ENCODE peak calls at places on chromosomes 6 and 20, in nine cellular contexts. X is transverse colon, B is IMR-90, F is substantia nigra, J is dorsolateral prefrontal cortex, O is prostate gland, C is A673, U is caudate nucleus, S is cardiac muscle cell. Q is an unnamed sample.

GRCh38 chr6:107186047-107186446 is 70.7 kb upstream of the BEND3 start:
- DNase-seq in X (no peak), B (no peak), F (no peak), J (no peak), O (no peak), C (no peak), U (no peak), S (no peak), Q (no peak)

GRCh38 chr6:150302801-150303138 is 66.0 kb upstream of the IYD start:
- DNase-seq in X (peak; percentile 26), B (no peak), F (no peak), J (no peak), O (no peak), C (no peak), U (no peak), S (no peak), Q (no peak)

GRCh38 chr6:15987569-15987968 is 141.3 kb upstream of the MYLIP start:
- DNase-seq in X (no peak), B (peak; percentile 16), F (no peak), J (no peak), O (no peak), C (peak; percentile 78), U (peak; percentile 59), S (peak; percentile 82), Q (no peak)

GRCh38 chr20:58981564-58982364 is 708 bp downstream of the NELFCD start:
- DNase-seq in X (no peak), B (peak; percentile 6), F (no peak), J (no peak), O (no peak), C (peak; percentile 25), U (no peak), S (no peak), Q (no peak)

GRCh38 chr6:125546827-125547226 is 202.6 kb upstream of the HEY2 start:
- DNase-seq in X (no peak), B (peak; percentile 1), F (no peak), J (no peak), O (no peak), C (peak; percentile 65), U (no peak), S (no peak), Q (peak; percentile 11)

GRCh38 chr20:51221791-51222408 is 199.0 kb upstream of the KCNG1 start:
- DNase-seq in X (peak; percentile 39), B (peak; percentile 68), F (no peak), J (no peak), O (no peak), C (peak; percentile 54), U (no peak), S (no peak), Q (no peak)

GRCh38 chr6:105041880-105042279 is 85.0 kb downstream of the LIN28B start:
- DNase-seq in X (no peak), B (no peak), F (no peak), J (no peak), O (no peak), C (no peak), U (no peak), S (no peak), Q (no peak)

GRCh38 chr20:33648396-33649004 is 13.6 kb upstream of the C20orf144 start:
- DNase-seq in X (no peak), B (no peak), F (no peak), J (no peak), O (no peak), C (no peak), U (no peak), S (peak; percentile 74), Q (no peak)

GRCh38 chr20:18314786-18315406 is 26.6 kb downstream of the ZNF133 start:
- DNase-seq in X (no peak), B (peak; percentile 80), F (no peak), J (no peak), O (no peak), C (peak; percentile 23), U (no peak), S (no peak), Q (peak; percentile 52)

DNA sequence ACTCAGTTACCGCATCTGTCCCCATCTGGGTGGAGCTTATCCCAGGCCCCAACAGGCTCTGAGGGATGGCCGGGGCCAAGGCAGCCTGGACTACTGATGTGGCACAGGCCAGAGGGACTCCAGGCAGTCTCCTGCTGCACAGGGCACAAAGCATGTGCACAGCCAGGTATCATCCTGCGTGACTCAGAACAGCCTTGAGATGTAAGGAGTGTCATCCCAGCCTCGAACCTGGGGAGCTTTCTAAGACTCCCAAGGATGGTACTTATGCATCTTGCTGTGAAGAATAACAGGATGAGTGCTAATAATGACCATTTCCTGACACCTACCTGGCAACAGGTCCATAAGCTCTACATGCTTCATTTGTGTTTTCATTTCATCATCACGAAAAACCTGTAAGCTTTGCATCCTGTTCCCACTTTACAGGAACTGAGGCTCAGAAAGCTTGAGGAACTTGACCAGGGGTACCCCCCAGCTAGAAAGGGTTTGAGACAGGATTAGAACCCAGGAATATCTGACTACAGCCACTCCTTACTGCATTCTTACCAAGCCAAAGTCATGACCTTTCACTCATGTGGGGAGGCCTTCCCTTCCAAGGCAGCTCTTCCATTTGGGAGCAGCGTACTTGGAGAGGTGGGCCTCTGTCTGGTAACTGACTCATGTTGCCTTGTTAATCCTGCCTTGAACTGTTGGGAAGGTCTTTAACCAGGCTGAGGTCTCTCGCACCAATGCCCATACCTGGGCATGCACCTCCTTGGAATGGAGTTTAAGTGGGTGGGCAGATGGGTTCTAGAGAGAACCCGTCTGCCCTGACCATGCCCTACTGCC is 1.9 kb downstream of the TRIB3 start:
- DNase-seq in X (no peak), B (no peak), F (no peak), J (no peak), O (no peak), C (no peak), U (no peak), S (no peak), Q (no peak)
- H3K27ac ChIP-seq in X (peak overlapping the region; percentile 68), B (peak overlapping the region; percentile 51), F (no peak overlapping the region), J (peak overlapping the region; percentile 0), O (peak overlapping the region; percentile 81), C (peak overlapping the region; percentile 59), U (no peak overlapping the region), S (no peak overlapping the region), Q (no peak overlapping the region)

GRCh38 chr20:31747640-31748039 is 8.6 kb downstream of the TPX2 start:
- DNase-seq in X (no peak), B (peak; percentile 53), F (no peak), J (no peak), O (no peak), C (no peak), U (no peak), S (peak; percentile 25), Q (no peak)
- H3K27ac ChIP-seq in X (no peak overlapping the region), B (peak overlapping the region; percentile 40), F (no peak overlapping the region), J (no peak overlapping the region), O (no peak overlapping the region), C (no peak overlapping the region), U (no peak overlapping the region), S (peak overlapping the region; percentile 79), Q (no peak overlapping the region)

GRCh38 chr20:23268792-23269354 is 81.7 kb upstream of the NXT1 start:
- DNase-seq in X (no peak), B (no peak), F (no peak), J (no peak), O (no peak), C (no peak), U (no peak), S (no peak), Q (peak; percentile 77)
- H3K27ac ChIP-seq in X (no peak overlapping the region), B (no peak overlapping the region), F (no peak overlapping the region), J (no peak overlapping the region), O (no peak overlapping the region), C (no peak overlapping the region), U (no peak overlapping the region), S (no peak overlapping the region), Q (peak overlapping the region; percentile 95)

GRCh38 chr6:89364586-89364985 is 12.1 kb upstream of the UBE2J1 start:
- DNase-seq in X (no peak), B (no peak), F (no peak), J (no peak), O (no peak), C (no peak), U (no peak), S (no peak), Q (no peak)
- H3K27ac ChIP-seq in X (no peak overlapping the region), B (no peak overlapping the region), F (no peak overlapping the region), J (no peak overlapping the region), O (no peak overlapping the region), C (no peak overlapping the region), U (no peak overlapping the region), S (no peak overlapping the region), Q (no peak overlapping the region)

GRCh38 chr20:21982559-21982958 is 277.1 kb downstream of the PAX1 start:
- DNase-seq in X (no peak), B (no peak), F (no peak), J (no peak), O (no peak), C (no peak), U (no peak), S (no peak), Q (no peak)

GRCh38 chr20:21981607-21982344 is 276.3 kb downstream of the PAX1 start:
- DNase-seq in X (no peak), B (no peak), F (no peak), J (no peak), O (no peak), C (no peak), U (no peak), S (no peak), Q (no peak)

GRCh38 chr20:21981179-21981578 is 275.7 kb downstream of the PAX1 start:
- DNase-seq in X (no peak), B (no peak), F (no peak), J (no peak), O (no peak), C (no peak), U (no peak), S (no peak), Q (no peak)
- H3K27ac ChIP-seq in X (no peak overlapping the region), B (no peak overlapping the region), F (no peak overlapping the region), J (no peak overlapping the region), O (no peak overlapping the region), C (no peak overlapping the region), U (no peak overlapping the region), S (no peak overlapping the region), Q (no peak overlapping the region)

Q was measured in SJSA1.